ENCODE peak calls at places on chromosomes 13 and 19, in six cellular contexts. S is H1, Z is SK-N-SH, X is K562, F is HepG2, G is GM12878. B is an unnamed sample.

GRCh38 chr13:98214707-98215106 is 37.6 kb upstream of the RNF113B start:
- DNase-seq in F (no peak), G (no peak), S (no peak), Z (no peak), X (no peak), B (no peak)

GRCh38 chr19:46150606-46151005 is 2.6 kb downstream of the IGFL2 start:
- DNase-seq in S (no peak), G (no peak), F (no peak), X (no peak), Z (no peak), B (no peak)

GRCh38 chr19:33472696-33473624 is 48.6 kb downstream of the PEPD start:
- DNase-seq in S (no peak), X (no peak), Z (no peak), G (no peak), F (no peak), B (peak)

GRCh38 chr19:46210634-46211033 is 18.9 kb upstream of the IGFL1 start:
- DNase-seq in G (no peak), S (no peak), F (no peak), X (peak), Z (no peak), B (no peak)

GRCh38 chr19:2289714-2290435 is 7.9 kb upstream of the PEAK3 start:
- DNase-seq in G (peak), X (peak), S (no peak), F (no peak), Z (no peak), B (no peak)

GRCh38 chr13:30846311-30846710 is 59.8 kb upstream of the MEDAG start:
- DNase-seq in G (no peak), X (no peak), S (no peak), F (no peak), Z (no peak), B (no peak)

GRCh38 chr19:29598496-29598895 is 7.6 kb upstream of the POP4 start:
- DNase-seq in F (no peak), S (no peak), G (no peak), X (no peak), Z (no peak), B (no peak)

GRCh38 chr19:45323671-45324081 is 1.0 kb upstream of the CKM start:
- DNase-seq in X (no peak), Z (peak), F (no peak), S (peak), G (no peak), B (no peak)

GRCh38 chr19:40239415-40240226 is 13.1 kb upstream of the CCNP start:
- DNase-seq in G (no peak), F (no peak), S (no peak), X (no peak), Z (no peak), B (no peak)

GRCh38 chr19:4015705-4016402 is 8.3 kb downstream of the PIAS4 start:
- DNase-seq in F (no peak), S (no peak), X (no peak), G (no peak), Z (peak), B (no peak)

GRCh38 chr19:18253130-18253529 is 21.1 kb downstream of the IQCN start:
- DNase-seq in Z (no peak), S (no peak), F (no peak), X (no peak), G (no peak), B (no peak)

GRCh38 chr13:45879666-45880065 is 28.1 kb upstream of the SIAH3 start:
- DNase-seq in G (no peak), X (peak), Z (no peak), S (peak), F (peak), B (peak)

GRCh38 chr19:36099166-36099785 is 11.7 kb upstream of the OVOL3 start:
- DNase-seq in G (no peak), Z (no peak), S (no peak), X (no peak), F (no peak), B (no peak)

GRCh38 chr19:51007488-51007887 is 6.1 kb upstream of the KLK8 start:
- DNase-seq in G (no peak), X (no peak), F (no peak), Z (no peak), S (no peak), B (no peak)

GRCh38 chr19:29687244-29687896 is 22.1 kb downstream of the PLEKHF1 start:
- DNase-seq in S (no peak), F (no peak), X (peak), Z (no peak), G (no peak), B (peak)

DNA sequence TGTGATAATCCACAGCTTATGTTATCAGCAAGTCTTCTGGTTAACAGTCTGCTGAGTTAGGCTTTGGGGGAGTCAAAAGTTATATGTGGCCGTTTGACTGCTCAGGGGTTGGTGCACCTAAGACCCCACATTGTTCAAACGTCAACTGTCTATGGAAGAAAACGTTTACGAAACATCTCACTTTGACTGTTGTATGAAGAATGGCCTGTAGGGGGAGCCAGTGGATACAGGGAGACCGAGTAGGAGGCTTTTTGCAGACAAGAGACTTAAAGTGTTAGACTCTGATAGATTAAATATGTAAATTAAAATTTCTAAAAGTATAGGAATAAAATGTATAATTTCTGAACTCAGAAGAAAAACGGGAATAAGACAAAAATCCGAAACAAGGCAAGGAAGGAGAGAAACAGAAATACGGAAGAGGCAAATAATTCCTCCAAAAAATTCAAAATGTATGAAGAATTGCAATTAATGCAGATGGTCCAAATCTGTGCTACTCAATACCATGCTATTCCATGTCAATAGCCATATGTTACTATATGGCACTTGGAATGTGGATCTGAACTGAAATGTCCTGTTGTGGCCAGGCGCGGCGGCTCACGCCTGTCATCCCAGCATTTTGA is 37.8 kb downstream of the TNFSF14 start:
- DNase-seq in F (peak), Z (peak), X (peak), G (peak), S (peak), B (peak)
- TF ChIP-seq CHD2 in F (no peak), Z (no peak), X (no peak), G (no peak), S (no peak), B (no peak)

GRCh38 chr13:50069255-50069654 is 54.0 kb downstream of the KCNRG start:
- DNase-seq in F (no peak), G (no peak), Z (no peak), S (no peak), X (no peak), B (no peak)
- TF ChIP-seq CHD2 in F (no peak), G (no peak), Z (no peak), S (no peak), X (no peak), B (no peak)

GRCh38 chr13:110499621-110500281 is 61.8 kb downstream of the RAB20 start:
- DNase-seq in S (no peak), G (no peak), F (no peak), Z (no peak), X (no peak), B (no peak)
- TF ChIP-seq CHD2 in S (no peak), G (no peak), F (no peak), Z (no peak), X (no peak), B (no peak)

DNA sequence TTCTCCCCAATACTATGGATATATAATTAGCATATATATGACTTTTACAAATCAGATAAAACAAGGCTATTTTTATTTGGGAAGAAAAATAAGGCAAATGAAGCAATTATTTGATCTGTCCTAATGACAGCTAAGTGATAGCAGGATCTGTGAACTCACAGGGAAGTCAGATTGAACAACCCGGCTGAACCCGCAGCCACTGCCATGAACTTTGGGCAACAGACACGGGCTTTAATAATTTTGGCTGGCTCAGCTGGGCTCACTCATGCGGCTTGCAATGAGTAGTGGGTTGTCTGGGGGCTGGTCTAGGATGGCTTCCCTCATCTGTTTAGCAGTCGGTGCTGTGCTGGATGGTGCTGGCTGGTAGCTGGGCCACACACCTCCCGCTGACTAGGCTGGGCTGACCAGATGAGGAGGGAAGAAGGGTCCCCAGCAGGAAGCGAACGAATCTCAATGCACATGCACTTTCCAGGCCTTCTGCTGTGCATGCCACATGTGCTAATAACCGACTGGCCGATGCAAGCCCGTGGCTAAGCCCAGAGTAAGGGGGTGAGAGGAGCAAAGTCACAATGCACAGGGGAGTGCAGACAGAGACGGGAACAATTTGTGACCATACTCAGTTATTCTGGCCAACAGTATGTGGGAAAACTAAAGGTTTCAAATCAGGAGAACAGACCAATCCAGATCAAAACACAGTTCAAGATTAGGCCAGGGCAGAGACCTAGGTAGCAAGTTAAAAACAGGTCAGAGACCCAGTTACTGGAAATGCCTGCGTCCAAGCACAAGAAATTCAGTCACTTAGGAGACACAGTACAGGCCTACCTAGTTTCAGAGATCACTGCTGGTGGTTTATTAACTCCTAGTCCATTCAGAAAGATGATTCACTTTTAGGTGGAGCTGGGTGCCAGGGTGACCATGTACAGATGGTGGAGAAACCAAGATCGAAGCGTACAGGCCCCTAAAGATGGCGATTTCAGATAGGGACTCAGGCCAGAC is 22.3 kb downstream of the CRYL1 start:
- DNase-seq in X (no peak), S (no peak), Z (no peak), G (no peak), F (no peak), B (no peak)
- TF ChIP-seq CHD2 in X (no peak), S (no peak), Z (no peak), G (no peak), F (no peak), B (no peak)

GRCh38 chr13:19862511-19863313 is 737 bp downstream of the ZMYM5 start:
- DNase-seq in G (no peak), X (peak), F (no peak), S (peak), Z (no peak), B (peak)
- TF ChIP-seq CHD2 in G (peak), X (no peak), F (no peak), S (no peak), Z (no peak), B (no peak)

GRCh38 chr19:42140125-42140754 is 8.0 kb upstream of the POU2F2 start:
- DNase-seq in X (peak), Z (no peak), S (peak), G (no peak), F (peak), B (peak)
- TF ChIP-seq CHD2 in X (no peak), Z (no peak), S (no peak), G (no peak), F (no peak), B (no peak)

GRCh38 chr19:7677664-7678311 is 898 bp downstream of the MCEMP1 start:
- DNase-seq in F (peak), X (no peak), S (no peak), G (no peak), Z (no peak), B (no peak)
- TF ChIP-seq CHD2 in F (no peak), X (no peak), S (no peak), G (no peak), Z (no peak), B (no peak)